ENCODE peak calls at places on chromosomes 13 and 19, in four cellular contexts. One of them, this sample, is unnamed.

GRCh38 chr19:55078996-55079395 is 3.3 kb downstream of the EPS8L1 start:
- DNase-seq in retinal pigment epithelial cell: no peak
- DNase-seq in tibial artery: no peak
- DNase-seq in upper lobe of left lung: no peak
- DNase-seq in this sample: no peak

GRCh38 chr19:14463747-14464146 is 11.4 kb downstream of the PTGER1 start:
- DNase-seq in upper lobe of left lung: no peak
- DNase-seq in retinal pigment epithelial cell: no peak
- DNase-seq in tibial artery: no peak
- DNase-seq in this sample: no peak

GRCh38 chr19:39412867-39413268 is 399 bp downstream of the PLEKHG2 start:
- DNase-seq in retinal pigment epithelial cell: no peak
- DNase-seq in tibial artery: no peak
- DNase-seq in upper lobe of left lung: peak
- DNase-seq in this sample: no peak

GRCh38 chr13:109785892-109786450 is 412 bp downstream of the IRS2 start:
- DNase-seq in tibial artery: no peak
- DNase-seq in retinal pigment epithelial cell: no peak
- DNase-seq in upper lobe of left lung: no peak
- DNase-seq in this sample: no peak

GRCh38 chr13:97119899-97120745 is 102.0 kb upstream of the MBNL2 start:
- DNase-seq in tibial artery: no peak
- DNase-seq in retinal pigment epithelial cell: no peak
- DNase-seq in upper lobe of left lung: no peak
- DNase-seq in this sample: no peak

GRCh38 chr13:75494491-75494890 is 12.5 kb upstream of the TBC1D4 start:
- DNase-seq in tibial artery: no peak
- DNase-seq in retinal pigment epithelial cell: no peak
- DNase-seq in upper lobe of left lung: no peak
- DNase-seq in this sample: no peak

GRCh38 chr19:45769054-45769782 is at the start of gene SIX5:
- DNase-seq in retinal pigment epithelial cell: peak
- DNase-seq in tibial artery: peak
- DNase-seq in upper lobe of left lung: peak
- DNase-seq in this sample: peak

GRCh38 chr19:3687774-3688706 is 12.2 kb downstream of the PIP5K1C start:
- DNase-seq in retinal pigment epithelial cell: no peak
- DNase-seq in upper lobe of left lung: peak
- DNase-seq in tibial artery: no peak
- DNase-seq in this sample: no peak

GRCh38 chr13:103156346-103156998 is 90.3 kb upstream of the SLC10A2 start:
- DNase-seq in tibial artery: no peak
- DNase-seq in retinal pigment epithelial cell: no peak
- DNase-seq in upper lobe of left lung: no peak
- DNase-seq in this sample: no peak

GRCh38 chr19:6125571-6125989 is 9.9 kb upstream of the ACSBG2 start:
- DNase-seq in tibial artery: peak
- DNase-seq in retinal pigment epithelial cell: peak
- DNase-seq in upper lobe of left lung: peak
- DNase-seq in this sample: peak

GRCh38 chr19:41691268-41691970 is 3.3 kb upstream of the CEACAM7 start:
- DNase-seq in retinal pigment epithelial cell: no peak
- DNase-seq in tibial artery: no peak
- DNase-seq in upper lobe of left lung: no peak
- DNase-seq in this sample: no peak

GRCh38 chr13:77733674-77734073 is 36.2 kb downstream of the SLAIN1 start:
- DNase-seq in upper lobe of left lung: no peak
- DNase-seq in tibial artery: no peak
- DNase-seq in retinal pigment epithelial cell: no peak
- DNase-seq in this sample: no peak

GRCh38 chr13:100361504-100361903 is 227.1 kb downstream of the GGACT start:
- DNase-seq in tibial artery: no peak
- DNase-seq in upper lobe of left lung: no peak
- DNase-seq in retinal pigment epithelial cell: no peak
- DNase-seq in this sample: no peak

GRCh38 chr13:98254541-98254940 is 77.5 kb upstream of the RNF113B start:
- DNase-seq in upper lobe of left lung: no peak
- DNase-seq in retinal pigment epithelial cell: no peak
- DNase-seq in tibial artery: no peak
- DNase-seq in this sample: no peak

GRCh38 chr19:7916137-7916907 is 1.7 kb downstream of the TGFBR3L start:
- DNase-seq in retinal pigment epithelial cell: no peak
- DNase-seq in tibial artery: no peak
- DNase-seq in upper lobe of left lung: no peak
- DNase-seq in this sample: peak

GRCh38 chr13:41694902-41695301 is 237.6 kb downstream of the RGCC start:
- DNase-seq in tibial artery: peak
- DNase-seq in retinal pigment epithelial cell: peak
- DNase-seq in upper lobe of left lung: peak
- DNase-seq in this sample: no peak

GRCh38 chr13:86569119-86569518 is 769.9 kb upstream of the SLITRK6 start:
- DNase-seq in tibial artery: no peak
- DNase-seq in retinal pigment epithelial cell: no peak
- DNase-seq in upper lobe of left lung: no peak
- DNase-seq in this sample: no peak

GRCh38 chr13:78700121-78700910 is 41.4 kb upstream of the OBI1 start:
- DNase-seq in upper lobe of left lung: no peak
- DNase-seq in retinal pigment epithelial cell: peak
- DNase-seq in tibial artery: no peak
- DNase-seq in this sample: no peak

GRCh38 chr19:47729468-47729798 is 15.9 kb upstream of the NOP53 start:
- DNase-seq in retinal pigment epithelial cell: no peak
- DNase-seq in tibial artery: peak
- DNase-seq in upper lobe of left lung: peak
- DNase-seq in this sample: no peak

GRCh38 chr19:1469936-1470863 is 8.8 kb downstream of the C19orf25 start:
- DNase-seq in tibial artery: no peak
- DNase-seq in upper lobe of left lung: no peak
- DNase-seq in retinal pigment epithelial cell: no peak
- DNase-seq in this sample: no peak

GRCh38 chr13:44197791-44198770 is 175.5 kb upstream of the SERP2 start:
- DNase-seq in tibial artery: no peak
- DNase-seq in retinal pigment epithelial cell: no peak
- DNase-seq in upper lobe of left lung: no peak
- DNase-seq in this sample: no peak

GRCh38 chr13:50788551-50788950 is 54.9 kb downstream of the DLEU7 start:
- DNase-seq in retinal pigment epithelial cell: no peak
- DNase-seq in upper lobe of left lung: no peak
- DNase-seq in tibial artery: no peak
- DNase-seq in this sample: no peak

GRCh38 chr19:4518345-4519171 is at the start of gene PLIN4:
- DNase-seq in tibial artery: no peak
- DNase-seq in retinal pigment epithelial cell: no peak
- DNase-seq in upper lobe of left lung: no peak
- DNase-seq in this sample: no peak

GRCh38 chr19:55373993-55374757 is 2.5 kb upstream of the TMEM190 start:
- DNase-seq in tibial artery: no peak
- DNase-seq in retinal pigment epithelial cell: no peak
- DNase-seq in upper lobe of left lung: no peak
- DNase-seq in this sample: no peak

GRCh38 chr19:6234527-6234926 is 45.2 kb downstream of the MLLT1 start:
- DNase-seq in upper lobe of left lung: no peak
- DNase-seq in tibial artery: no peak
- DNase-seq in retinal pigment epithelial cell: no peak
- DNase-seq in this sample: no peak

GRCh38 chr19:13850910-13851753 is 25.8 kb upstream of the NANOS3 start:
- DNase-seq in upper lobe of left lung: peak
- DNase-seq in retinal pigment epithelial cell: peak
- DNase-seq in tibial artery: peak
- DNase-seq in this sample: peak

GRCh38 chr13:107461751-107462150 is 753.6 kb downstream of the LIG4 start:
- DNase-seq in retinal pigment epithelial cell: no peak
- DNase-seq in tibial artery: no peak
- DNase-seq in upper lobe of left lung: no peak
- DNase-seq in this sample: no peak

GRCh38 chr19:56838930-56839664 is 1.4 kb downstream of the PEG3 start:
- DNase-seq in tibial artery: peak
- DNase-seq in upper lobe of left lung: peak
- DNase-seq in retinal pigment epithelial cell: peak
- DNase-seq in this sample: peak

GRCh38 chr19:48835734-48836088 is 580 bp downstream of the HSD17B14 start:
- DNase-seq in tibial artery: peak
- DNase-seq in retinal pigment epithelial cell: peak
- DNase-seq in upper lobe of left lung: peak
- DNase-seq in this sample: peak
- TF ChIP-seq CTCF in tibial artery: peak
- TF ChIP-seq CTCF in retinal pigment epithelial cell: peak
- TF ChIP-seq CTCF in upper lobe of left lung: peak
- TF ChIP-seq CTCF in this sample: peak

DNA sequence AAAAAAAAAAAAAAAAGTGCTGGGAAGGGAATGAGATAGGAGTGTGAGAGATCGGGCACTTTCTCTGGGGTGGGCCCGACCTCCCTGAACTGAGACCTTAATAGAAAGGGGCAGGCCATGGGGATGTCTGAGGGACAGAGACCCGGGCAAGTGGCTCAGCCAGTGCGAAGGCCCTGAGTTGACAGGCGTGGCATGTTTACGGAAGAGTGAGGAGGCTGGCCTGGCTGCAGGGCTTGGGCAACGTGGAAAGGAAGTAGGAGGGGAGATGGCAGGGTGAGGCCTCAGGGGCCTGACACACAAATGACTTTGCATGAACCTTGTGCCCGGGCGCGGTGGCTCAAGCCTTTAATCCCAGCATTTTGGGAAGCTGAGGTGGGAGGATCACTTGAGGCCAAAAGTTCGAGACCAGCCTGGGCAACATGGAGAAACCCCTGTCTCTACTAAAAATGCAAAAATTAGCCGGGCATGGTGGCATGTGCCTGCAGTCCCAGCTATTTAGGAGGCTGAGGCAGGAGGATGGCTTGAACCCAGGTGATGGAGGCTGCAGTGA is 13.9 kb downstream of the FCHO1 start:
- DNase-seq in tibial artery: peak
- DNase-seq in retinal pigment epithelial cell: no peak
- DNase-seq in upper lobe of left lung: peak
- DNase-seq in this sample: no peak
- TF ChIP-seq CTCF in tibial artery: no peak
- TF ChIP-seq CTCF in retinal pigment epithelial cell: no peak
- TF ChIP-seq CTCF in upper lobe of left lung: no peak
- TF ChIP-seq CTCF in this sample: no peak

GRCh38 chr19:11205939-11206570 is 8.7 kb upstream of the KANK2 start:
- DNase-seq in upper lobe of left lung: no peak
- DNase-seq in retinal pigment epithelial cell: no peak
- DNase-seq in tibial artery: no peak
- DNase-seq in this sample: no peak

GRCh38 chr19:11203194-11204075 is 6.1 kb upstream of the KANK2 start:
- DNase-seq in retinal pigment epithelial cell: peak
- DNase-seq in tibial artery: peak
- DNase-seq in upper lobe of left lung: peak
- DNase-seq in this sample: no peak

GRCh38 chr19:11202488-11203193 is 5.3 kb upstream of the KANK2 start:
- DNase-seq in tibial artery: no peak
- DNase-seq in retinal pigment epithelial cell: no peak
- DNase-seq in upper lobe of left lung: no peak
- DNase-seq in this sample: no peak

GRCh38 chr19:11204076-11204602 is 6.8 kb upstream of the KANK2 start:
- DNase-seq in tibial artery: no peak
- DNase-seq in retinal pigment epithelial cell: no peak
- DNase-seq in upper lobe of left lung: no peak
- DNase-seq in this sample: no peak

GRCh38 chr19:11204943-11205349 is 7.6 kb upstream of the KANK2 start:
- DNase-seq in retinal pigment epithelial cell: no peak
- DNase-seq in tibial artery: peak
- DNase-seq in upper lobe of left lung: no peak
- DNase-seq in this sample: no peak
- TF ChIP-seq CTCF in retinal pigment epithelial cell: no peak
- TF ChIP-seq CTCF in tibial artery: no peak
- TF ChIP-seq CTCF in upper lobe of left lung: no peak
- TF ChIP-seq CTCF in this sample: no peak

GRCh38 chr19:18496167-18496979 is 25.5 kb downstream of the ELL start:
- DNase-seq in retinal pigment epithelial cell: no peak
- DNase-seq in upper lobe of left lung: peak
- DNase-seq in tibial artery: no peak
- DNase-seq in this sample: peak
- TF ChIP-seq CTCF in retinal pigment epithelial cell: no peak
- TF ChIP-seq CTCF in upper lobe of left lung: no peak
- TF ChIP-seq CTCF in tibial artery: no peak
- TF ChIP-seq CTCF in this sample: no peak

GRCh38 chr19:53978975-53979801 is 12.2 kb upstream of the CACNG6 start:
- DNase-seq in upper lobe of left lung: no peak
- DNase-seq in tibial artery: no peak
- DNase-seq in retinal pigment epithelial cell: no peak
- DNase-seq in this sample: no peak

GRCh38 chr19:53981408-53981998 is 9.9 kb upstream of the CACNG6 start:
- DNase-seq in tibial artery: no peak
- DNase-seq in retinal pigment epithelial cell: no peak
- DNase-seq in upper lobe of left lung: no peak
- DNase-seq in this sample: no peak

GRCh38 chr19:53977991-53978731 is 13.3 kb upstream of the CACNG6 start:
- DNase-seq in tibial artery: no peak
- DNase-seq in retinal pigment epithelial cell: no peak
- DNase-seq in upper lobe of left lung: no peak
- DNase-seq in this sample: no peak

GRCh38 chr19:53980553-53981407 is 10.7 kb upstream of the CACNG6 start:
- DNase-seq in upper lobe of left lung: no peak
- DNase-seq in retinal pigment epithelial cell: no peak
- DNase-seq in tibial artery: no peak
- DNase-seq in this sample: no peak

DNA sequence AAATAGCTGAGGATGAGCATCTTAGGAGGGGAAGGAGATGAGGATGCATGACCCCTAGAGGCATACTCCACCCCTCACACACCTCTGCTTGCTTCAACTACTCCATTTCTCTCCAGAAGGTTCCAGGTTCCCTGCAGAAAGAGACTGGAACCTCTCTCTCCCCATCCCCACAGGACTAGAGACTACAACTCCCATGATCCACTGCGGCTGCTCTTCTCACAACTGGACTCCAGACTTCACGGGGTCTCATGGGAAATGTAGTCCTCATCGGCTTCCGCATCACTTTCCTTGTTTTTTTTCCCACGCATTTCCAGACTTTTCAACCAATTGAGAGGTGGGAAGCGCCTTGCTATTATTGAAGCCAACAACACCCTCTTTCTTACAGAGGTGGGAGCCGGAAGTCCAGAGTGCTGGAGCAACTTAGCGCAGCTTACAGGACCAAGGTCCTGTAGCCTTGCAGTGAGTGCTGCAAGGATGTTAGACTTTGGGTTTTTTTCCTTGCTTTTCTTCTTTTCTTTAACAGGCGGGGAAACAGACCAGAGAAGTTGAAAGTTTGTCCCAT is 13.9 kb upstream of the CACNG6 start:
- DNase-seq in upper lobe of left lung: peak
- DNase-seq in tibial artery: peak
- DNase-seq in retinal pigment epithelial cell: no peak
- DNase-seq in this sample: peak
- TF ChIP-seq CTCF in upper lobe of left lung: no peak
- TF ChIP-seq CTCF in tibial artery: no peak
- TF ChIP-seq CTCF in retinal pigment epithelial cell: no peak
- TF ChIP-seq CTCF in this sample: no peak

GRCh38 chr13:71674776-71675352 is 192.1 kb downstream of the DACH1 start:
- DNase-seq in upper lobe of left lung: no peak
- DNase-seq in tibial artery: no peak
- DNase-seq in retinal pigment epithelial cell: no peak
- DNase-seq in this sample: no peak
- TF ChIP-seq CTCF in upper lobe of left lung: no peak
- TF ChIP-seq CTCF in tibial artery: no peak
- TF ChIP-seq CTCF in retinal pigment epithelial cell: peak
- TF ChIP-seq CTCF in this sample: no peak